ENCODE peak calls at places on chromosome 21, in eight cellular contexts. J, N, Q, W, K, X, B and M are unnamed samples.

GRCh38 chr21:43874085-43874785 is 9.2 kb downstream of the AGPAT3 start:
- DNase-seq in B (no peak), Q (no peak), X (no peak), N (no peak), J (peak; percentile 10), W (no peak), K (no peak), M (no peak)

GRCh38 chr21:42143111-42143510 is 72.0 kb downstream of the UMODL1 start:
- DNase-seq in K (no peak), J (no peak), N (no peak), X (no peak), Q (no peak), B (no peak), W (no peak), M (no peak)

GRCh38 chr21:36910581-36911307 is 55.7 kb downstream of the HLCS start:
- DNase-seq in B (no peak), X (no peak), W (no peak), N (no peak), Q (peak; percentile 38), J (no peak), K (no peak), M (no peak)

GRCh38 chr21:41833138-41834115 is 45.7 kb downstream of the PRDM15 start:
- DNase-seq in N (no peak), J (no peak), W (no peak), K (no peak), X (no peak), Q (no peak), B (no peak), M (peak; percentile 77)

GRCh38 chr21:17264182-17264581 is 248.7 kb upstream of the CXADR start:
- DNase-seq in B (no peak), Q (no peak), J (no peak), W (no peak), K (no peak), N (no peak), X (no peak), M (no peak)

GRCh38 chr21:41280115-41280919 is 36.3 kb upstream of the FAM3B start:
- DNase-seq in N (no peak), X (no peak), K (no peak), Q (peak; percentile 40), B (peak; percentile 59), J (no peak), W (no peak), M (no peak)

GRCh38 chr21:44199448-44199847 is 41.3 kb downstream of the ICOSLG start:
- DNase-seq in J (no peak), X (no peak), K (no peak), N (no peak), B (peak; percentile 5), Q (peak; percentile 13), W (no peak), M (no peak)

GRCh38 chr21:45392206-45392971 is 12.6 kb upstream of the COL18A1 start:
- DNase-seq in X (no peak), B (no peak), W (no peak), K (peak; percentile 56), J (no peak), N (no peak), Q (peak; percentile 11), M (no peak)

GRCh38 chr21:29298348-29299045 is at the start of gene BACH1:
- DNase-seq in J (peak; percentile 51), N (peak; percentile 79), B (peak; percentile 98), Q (peak; percentile 93), W (peak; percentile 79), X (peak; percentile 85), K (peak; percentile 93), M (peak; percentile 94)

GRCh38 chr21:17708541-17709265 is 96.0 kb upstream of the BTG3 start:
- DNase-seq in W (no peak), X (peak; percentile 59), B (no peak), K (no peak), J (no peak), N (no peak), Q (no peak), M (peak; percentile 7)

GRCh38 chr21:45821315-45822001 is 160.1 kb upstream of the COL6A1 start:
- DNase-seq in X (no peak), W (no peak), Q (no peak), N (no peak), B (no peak), K (peak; percentile 46), J (no peak), M (no peak)

GRCh38 chr21:44012474-44013379 is 618 bp downstream of the TRAPPC10 start:
- DNase-seq in K (peak; percentile 74), W (peak; percentile 23), J (peak; percentile 75), Q (peak; percentile 70), N (peak; percentile 79), B (peak; percentile 76), X (no peak), M (peak; percentile 87)

GRCh38 chr21:26116456-26117011 is 54.0 kb downstream of the APP start:
- DNase-seq in B (peak; percentile 14), X (peak; percentile 32), J (no peak), N (no peak), K (no peak), W (no peak), Q (no peak), M (no peak)

GRCh38 chr21:34583926-34584563 is 30.9 kb downstream of the RCAN1 start:
- DNase-seq in B (no peak), W (no peak), N (no peak), X (no peak), J (peak; percentile 41), K (no peak), Q (no peak), M (no peak)

GRCh38 chr21:25639922-25640670 is 1.0 kb downstream of the JAM2 start:
- DNase-seq in N (no peak), W (no peak), K (no peak), X (no peak), B (peak; percentile 22), J (no peak), Q (peak; percentile 45), M (no peak)

GRCh38 chr21:32524010-32524719 is 61.2 kb downstream of the TCP10L start:
- DNase-seq in Q (peak; percentile 76), W (no peak), B (no peak), K (no peak), N (no peak), X (peak; percentile 81), J (no peak), M (no peak)

GRCh38 chr21:26881504-26882228 is 36.5 kb upstream of the ADAMTS1 start:
- DNase-seq in W (no peak), B (no peak), X (peak; percentile 22), K (no peak), N (no peak), J (peak; percentile 12), Q (no peak), M (no peak)

GRCh38 chr21:41742073-41742875 is 24.6 kb downstream of the RIPK4 start:
- DNase-seq in X (no peak), B (no peak), J (no peak), N (no peak), Q (no peak), K (no peak), W (no peak), M (no peak)

GRCh38 chr21:35394634-35395369 is 345.7 kb upstream of the RUNX1 start:
- DNase-seq in K (no peak), N (no peak), W (no peak), X (no peak), Q (no peak), J (peak; percentile 71), B (no peak), M (no peak)

GRCh38 chr21:38957575-38958340 is 152.0 kb downstream of the ETS2 start:
- DNase-seq in K (no peak), W (no peak), N (no peak), X (no peak), Q (no peak), J (no peak), B (no peak), M (no peak)

GRCh38 chr21:27586326-27586725 is 619.4 kb upstream of the ADAMTS5 start:
- DNase-seq in J (no peak), K (no peak), N (no peak), Q (no peak), B (no peak), X (no peak), W (no peak), M (no peak)

GRCh38 chr21:41798326-41798725 is 31.5 kb upstream of the RIPK4 start:
- DNase-seq in B (no peak), W (no peak), Q (no peak), X (no peak), J (no peak), K (no peak), N (no peak), M (no peak)

GRCh38 chr21:31593161-31593560 is 66.3 kb upstream of the SOD1 start:
- DNase-seq in X (no peak), W (no peak), N (no peak), J (no peak), Q (no peak), K (no peak), B (no peak), M (no peak)

GRCh38 chr21:45634511-45635183 is 8.9 kb upstream of the PCBP3 start:
- DNase-seq in X (no peak), J (no peak), N (no peak), W (no peak), Q (no peak), B (no peak), K (no peak), M (no peak)

GRCh38 chr21:15063081-15063820 is 1.5 kb downstream of the NRIP1 start:
- DNase-seq in X (no peak), Q (no peak), J (no peak), B (peak; percentile 24), W (no peak), K (no peak), N (no peak), M (no peak)

GRCh38 chr21:40349591-40349990 is 482.4 kb downstream of the PCP4 start:
- DNase-seq in X (no peak), J (no peak), K (no peak), W (no peak), Q (no peak), N (no peak), B (no peak), M (no peak)

GRCh38 chr21:33411949-33412430 is 8.8 kb downstream of the IFNGR2 start:
- DNase-seq in X (no peak), K (no peak), J (no peak), W (no peak), N (no peak), B (peak; percentile 54), Q (no peak), M (no peak)

GRCh38 chr21:46423546-46424061 is 35.1 kb upstream of the DIP2A start:
- DNase-seq in Q (no peak), W (no peak), K (no peak), B (no peak), X (no peak), N (no peak), J (peak; percentile 68), M (no peak)

GRCh38 chr21:33330726-33331125 is 6.0 kb downstream of the IFNAR1 start:
- DNase-seq in W (no peak), X (no peak), B (no peak), K (no peak), Q (no peak), N (no peak), J (no peak), M (no peak)